ENCODE peak calls at places on chromosomes 11 and 22, in nine cellular contexts. W is OCI-LY7, H is mammary epithelial cell, B is esophagus squamous epithelium, E is colonic mucosa, L is psoas muscle, I is A549, J is adrenal gland, C is AG10803. D is an unnamed sample.

GRCh38 chr22:32788884-32789624 is 12.5 kb upstream of the TIMP3 start:
- DNase-seq in W (no peak), H (no peak), B (no peak), E (no peak), L (no peak), I (no peak), J (no peak), C (peak), D (no peak)

GRCh38 chr11:93123351-93123898 is 74.4 kb downstream of the SLC36A4 start:
- DNase-seq in W (no peak), H (no peak), B (no peak), E (peak), L (no peak), I (no peak), J (peak), C (no peak), D (no peak)

GRCh38 chr11:111707039-111707690 is 59.0 kb downstream of the PPP2R1B start:
- DNase-seq in W (no peak), H (no peak), B (no peak), E (peak), L (peak), I (no peak), J (peak), C (peak), D (no peak)

GRCh38 chr11:104163100-104164027 is 583 bp downstream of the PDGFD start:
- DNase-seq in W (peak), H (peak), B (no peak), E (peak), L (no peak), I (peak), J (peak), C (peak), D (no peak)

GRCh38 chr22:50114221-50114981 is 24.6 kb downstream of the MOV10L1 start:
- DNase-seq in W (no peak), H (no peak), B (no peak), E (no peak), L (no peak), I (no peak), J (no peak), C (peak), D (no peak)

GRCh38 chr22:36893262-36893661 is 20.2 kb upstream of the CSF2RB start:
- DNase-seq in W (no peak), H (no peak), B (no peak), E (no peak), L (no peak), I (no peak), J (no peak), C (no peak), D (no peak)

GRCh38 chr22:17213976-17214375 is 5.3 kb downstream of the ADA2 start:
- DNase-seq in W (peak), H (no peak), B (no peak), E (peak), L (peak), I (peak), J (peak), C (peak), D (no peak)

GRCh38 chr11:9529333-9529648 is 44.2 kb upstream of the WEE1 start:
- DNase-seq in W (no peak), H (no peak), B (no peak), E (peak), L (peak), I (no peak), J (peak), C (no peak), D (no peak)

GRCh38 chr22:22684605-22685561 is 40.5 kb downstream of the GGTLC2 start:
- DNase-seq in W (peak), H (no peak), B (no peak), E (peak), L (no peak), I (peak), J (peak), C (peak), D (peak)

GRCh38 chr22:41280065-41280464 is 5.9 kb downstream of the RANGAP1 start:
- DNase-seq in W (no peak), H (peak), B (no peak), E (no peak), L (peak), I (no peak), J (no peak), C (no peak), D (no peak)

GRCh38 chr11:119108857-119109221 is 1.7 kb downstream of the C2CD2L start:
- DNase-seq in W (no peak), H (no peak), B (no peak), E (peak), L (no peak), I (no peak), J (no peak), C (no peak), D (no peak)

GRCh38 chr11:120499088-120499487 is 12.5 kb upstream of the GRIK4 start:
- DNase-seq in W (no peak), H (no peak), B (no peak), E (no peak), L (no peak), I (no peak), J (no peak), C (no peak), D (no peak)

GRCh38 chr11:44632466-44633123 is 67.1 kb downstream of the CD82 start:
- DNase-seq in W (peak), H (no peak), B (no peak), E (peak), L (no peak), I (peak), J (peak), C (no peak), D (peak)

GRCh38 chr11:70194792-70195791 is 8.0 kb upstream of the FADD start:
- DNase-seq in W (no peak), H (no peak), B (no peak), E (no peak), L (no peak), I (no peak), J (no peak), C (no peak), D (no peak)
- TF ChIP-seq CTCF in W (no peak), H (peak), B (no peak), E (no peak), L (no peak), I (no peak), J (no peak), C (no peak), D (no peak)

GRCh38 chr22:43159484-43160178 is 8.3 kb downstream of the TSPO start:
- DNase-seq in W (no peak), H (no peak), B (no peak), E (peak), L (peak), I (peak), J (peak), C (no peak), D (no peak)
- TF ChIP-seq CTCF in W (peak), H (no peak), B (no peak), E (peak), L (no peak), I (no peak), J (peak), C (peak), D (no peak)

DNA sequence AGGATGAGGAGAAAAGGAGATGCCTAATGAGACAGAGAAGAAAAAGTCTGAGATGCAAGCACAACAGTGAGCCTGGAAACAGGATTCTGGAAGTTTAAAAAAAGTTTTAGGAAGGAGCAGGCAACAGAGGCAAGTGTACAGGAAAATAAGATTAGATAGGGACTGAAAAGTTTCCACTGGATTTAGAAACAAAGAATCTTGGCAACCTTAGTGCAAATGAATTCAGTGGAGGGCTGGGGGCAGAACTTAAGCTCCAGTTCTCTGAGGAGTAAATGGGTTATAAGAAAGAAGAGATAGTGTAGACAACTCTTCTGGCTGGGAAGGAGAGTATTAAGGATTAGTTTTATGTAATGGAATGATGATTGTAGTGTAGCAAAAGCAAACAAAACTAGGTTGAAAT is 628.8 kb upstream of the CCDC90B start:
- DNase-seq in W (no peak), H (no peak), B (no peak), E (no peak), L (no peak), I (no peak), J (no peak), C (no peak), D (no peak)
- TF ChIP-seq CTCF in W (no peak), H (no peak), B (no peak), E (no peak), L (no peak), I (no peak), J (no peak), C (no peak), D (no peak)

GRCh38 chr11:2139691-2140337 is 625 bp upstream of the IGF2 start:
- DNase-seq in W (no peak), H (peak), B (no peak), E (no peak), L (peak), I (no peak), J (no peak), C (no peak), D (no peak)
- TF ChIP-seq CTCF in W (no peak), H (no peak), B (no peak), E (no peak), L (no peak), I (no peak), J (no peak), C (no peak), D (no peak)

DNA sequence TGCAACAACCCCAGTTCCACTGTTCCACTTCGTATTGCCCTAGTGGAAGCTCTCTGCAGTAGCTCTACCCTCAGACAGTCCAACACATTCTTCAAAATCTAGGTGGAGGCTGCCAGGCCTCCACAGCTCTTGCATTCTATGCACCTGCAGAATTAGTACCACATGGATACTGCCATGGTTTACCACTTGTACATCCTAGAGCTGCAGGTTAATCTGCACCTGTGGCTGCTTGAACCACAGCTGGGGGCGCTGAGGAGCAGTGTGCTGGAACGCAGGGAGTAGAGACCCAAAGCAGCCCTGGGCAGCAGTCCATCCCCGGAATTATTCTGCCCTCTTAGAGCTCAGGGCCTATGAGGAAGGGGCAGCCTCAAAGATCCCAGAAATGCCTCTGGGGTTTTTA is 4.3 kb upstream of the CTSC start:
- DNase-seq in W (peak), H (no peak), B (no peak), E (no peak), L (no peak), I (peak), J (no peak), C (no peak), D (no peak)
- TF ChIP-seq CTCF in W (peak), H (no peak), B (no peak), E (no peak), L (no peak), I (no peak), J (no peak), C (no peak), D (peak)

DNA sequence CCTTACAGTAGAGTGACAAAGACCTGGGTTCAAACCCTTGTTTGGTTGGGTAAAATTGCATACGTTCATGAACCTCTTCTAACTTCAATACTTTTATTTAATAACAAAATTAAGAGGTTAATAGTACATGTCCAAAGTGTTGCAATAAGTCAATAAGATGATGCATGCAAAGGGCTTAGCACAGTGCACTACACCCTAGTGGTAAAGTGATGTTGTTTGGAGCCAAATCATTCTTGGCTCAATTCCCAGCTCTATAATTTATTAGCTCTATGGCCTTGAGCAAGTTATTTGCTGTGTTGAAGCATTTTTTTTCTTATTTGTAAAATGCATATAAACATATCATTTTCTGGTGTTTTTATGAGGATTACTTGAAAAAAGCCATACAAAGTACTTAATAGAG is 945.3 kb downstream of the LRRC4C start:
- DNase-seq in W (no peak), H (peak), B (no peak), E (no peak), L (no peak), I (peak), J (peak), C (no peak), D (no peak)
- TF ChIP-seq CTCF in W (no peak), H (no peak), B (no peak), E (no peak), L (no peak), I (no peak), J (peak), C (no peak), D (no peak)

GRCh38 chr11:37973926-37974325 is 1375.9 kb upstream of the RAG2 start:
- DNase-seq in W (no peak), H (peak), B (no peak), E (no peak), L (no peak), I (no peak), J (no peak), C (no peak), D (no peak)

GRCh38 chr11:37978647-37979046 is 1380.6 kb upstream of the RAG2 start:
- DNase-seq in W (no peak), H (no peak), B (no peak), E (no peak), L (no peak), I (no peak), J (no peak), C (no peak), D (no peak)

GRCh38 chr11:37967635-37968034 is 1369.6 kb upstream of the RAG2 start:
- DNase-seq in W (no peak), H (no peak), B (no peak), E (no peak), L (no peak), I (no peak), J (no peak), C (no peak), D (no peak)

DNA sequence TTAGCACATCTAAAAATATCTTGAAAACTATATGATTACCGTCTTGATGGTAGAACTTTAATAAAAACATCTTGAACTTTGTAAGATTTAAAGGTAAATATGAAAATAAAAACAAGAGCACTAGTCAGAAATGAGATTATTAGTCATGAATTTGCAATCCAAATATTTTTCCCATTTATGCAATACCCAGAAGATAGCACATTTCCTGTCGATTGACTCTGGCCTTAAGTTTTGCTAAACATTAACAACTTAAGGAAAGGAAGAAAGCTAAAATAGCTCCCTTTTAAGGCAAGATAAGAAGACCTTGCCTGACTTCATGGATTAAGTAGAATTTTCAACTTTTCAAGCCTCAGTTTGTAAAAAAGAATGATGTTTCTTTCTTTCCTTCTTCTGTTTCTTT is 1374.7 kb upstream of the RAG2 start:
- DNase-seq in W (no peak), H (no peak), B (no peak), E (no peak), L (no peak), I (no peak), J (no peak), C (no peak), D (no peak)
- TF ChIP-seq CTCF in W (no peak), H (no peak), B (no peak), E (no peak), L (no peak), I (no peak), J (no peak), C (no peak), D (no peak)

DNA sequence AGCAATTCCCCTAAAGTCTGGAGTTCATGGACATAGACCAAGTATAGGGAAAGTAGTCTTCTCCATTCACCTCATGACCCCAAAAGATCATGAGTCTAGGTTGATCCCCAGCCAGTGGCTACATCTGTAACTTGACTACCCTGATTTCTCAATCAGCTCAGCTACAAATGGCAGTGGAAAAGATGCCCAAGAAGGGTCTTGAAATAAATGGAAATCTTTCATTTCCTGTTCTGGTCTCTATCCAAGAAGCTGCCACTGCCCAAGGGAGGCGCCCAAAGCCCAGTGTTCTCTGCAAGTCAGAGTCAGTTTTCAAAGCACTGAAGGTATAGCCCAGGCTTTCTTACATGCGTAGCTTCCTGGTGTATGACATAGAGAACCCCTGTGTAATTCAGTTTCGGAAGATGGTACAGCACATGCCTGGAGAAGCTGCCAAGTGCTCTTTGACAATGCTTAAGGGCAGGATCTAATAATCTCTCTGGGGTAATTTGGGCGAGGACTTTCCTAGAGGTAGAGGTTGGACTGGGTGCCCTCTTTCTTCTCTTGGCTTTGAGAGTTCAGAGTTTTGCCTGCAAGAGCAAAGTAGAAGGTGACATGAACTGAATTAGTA is 101.1 kb downstream of the ADAMTS15 start:
- DNase-seq in W (no peak), H (no peak), B (no peak), E (no peak), L (no peak), I (peak), J (no peak), C (no peak), D (no peak)
- TF ChIP-seq CTCF in W (no peak), H (peak), B (no peak), E (no peak), L (no peak), I (no peak), J (no peak), C (no peak), D (no peak)

DNA sequence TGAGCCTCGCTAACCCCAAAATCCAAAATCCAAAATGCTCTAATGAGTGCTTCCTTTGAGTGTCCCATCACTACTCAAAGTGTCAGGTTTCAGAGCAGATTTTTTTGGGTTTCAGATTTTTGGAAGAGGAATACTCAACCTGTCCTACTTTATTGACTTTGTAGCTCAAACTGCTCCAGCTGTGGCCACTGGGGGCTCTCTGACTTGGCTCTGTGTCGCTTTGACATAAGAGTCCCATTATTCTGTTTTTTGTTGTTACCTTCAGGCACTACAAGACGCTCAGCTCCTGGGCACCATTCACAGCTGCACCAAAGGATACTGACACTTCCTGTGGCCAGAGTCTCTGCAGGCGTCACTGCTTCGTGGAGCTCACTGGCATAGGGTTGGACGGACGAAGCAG is 41.1 kb downstream of the PHF21B start:
- DNase-seq in W (no peak), H (no peak), B (no peak), E (no peak), L (no peak), I (no peak), J (no peak), C (no peak), D (no peak)
- TF ChIP-seq CTCF in W (peak), H (no peak), B (no peak), E (no peak), L (no peak), I (no peak), J (no peak), C (no peak), D (no peak)